ENCODE peak calls at places on chromosomes 13 and 19, in nine cellular contexts. One of them, this sample, is unnamed.

GRCh38 chr13:45278096-45278645 is 62.8 kb downstream of the TPT1 start:
- DNase-seq in activated CD4-positive, CD25-positive, alpha-beta regulatory T cell treated with anti-CD3 and anti-CD28 coated beads, Interleukin-2, amount 50 U/mL, for 16 hours: no peak
- DNase-seq in mesothelial cell of epicardium: no peak
- DNase-seq in posterior cingulate gyrus: no peak
- DNase-seq in amygdala: no peak
- DNase-seq in body of pancreas: no peak
- DNase-seq in type B pancreatic cell: no peak
- DNase-seq in stimulated activated CD8-positive, alpha-beta memory T cell treated with anti-CD3 and anti-CD28 coated beads, Interleukin-7, amount 100 ng/mL, for 1 hour: no peak
- DNase-seq in left colon: no peak
- DNase-seq in this sample: no peak

GRCh38 chr13:101211261-101211660 is 205.0 kb downstream of the NALCN start:
- DNase-seq in mesothelial cell of epicardium: no peak
- DNase-seq in stimulated activated CD8-positive, alpha-beta memory T cell treated with anti-CD3 and anti-CD28 coated beads, Interleukin-7, amount 100 ng/mL, for 1 hour: no peak
- DNase-seq in left colon: no peak
- DNase-seq in body of pancreas: no peak
- DNase-seq in activated CD4-positive, CD25-positive, alpha-beta regulatory T cell treated with anti-CD3 and anti-CD28 coated beads, Interleukin-2, amount 50 U/mL, for 16 hours: no peak
- DNase-seq in type B pancreatic cell: no peak
- DNase-seq in amygdala: no peak
- DNase-seq in posterior cingulate gyrus: no peak
- DNase-seq in this sample: no peak

GRCh38 chr13:35866801-35867200 is 264.4 kb downstream of the DCLK1 start:
- DNase-seq in type B pancreatic cell: no peak
- DNase-seq in amygdala: no peak
- DNase-seq in activated CD4-positive, CD25-positive, alpha-beta regulatory T cell treated with anti-CD3 and anti-CD28 coated beads, Interleukin-2, amount 50 U/mL, for 16 hours: no peak
- DNase-seq in stimulated activated CD8-positive, alpha-beta memory T cell treated with anti-CD3 and anti-CD28 coated beads, Interleukin-7, amount 100 ng/mL, for 1 hour: no peak
- DNase-seq in left colon: no peak
- DNase-seq in posterior cingulate gyrus: no peak
- DNase-seq in body of pancreas: no peak
- DNase-seq in mesothelial cell of epicardium: no peak
- DNase-seq in this sample: no peak

GRCh38 chr13:111981006-111981405 is 85.9 kb upstream of the SOX1 start:
- DNase-seq in activated CD4-positive, CD25-positive, alpha-beta regulatory T cell treated with anti-CD3 and anti-CD28 coated beads, Interleukin-2, amount 50 U/mL, for 16 hours: no peak
- DNase-seq in posterior cingulate gyrus: no peak
- DNase-seq in mesothelial cell of epicardium: no peak
- DNase-seq in stimulated activated CD8-positive, alpha-beta memory T cell treated with anti-CD3 and anti-CD28 coated beads, Interleukin-7, amount 100 ng/mL, for 1 hour: no peak
- DNase-seq in body of pancreas: no peak
- DNase-seq in left colon: no peak
- DNase-seq in amygdala: no peak
- DNase-seq in type B pancreatic cell: peak; percentile 37
- DNase-seq in this sample: no peak

GRCh38 chr13:54183166-54183565 is 1154.6 kb downstream of the OLFM4 start:
- DNase-seq in body of pancreas: no peak
- DNase-seq in activated CD4-positive, CD25-positive, alpha-beta regulatory T cell treated with anti-CD3 and anti-CD28 coated beads, Interleukin-2, amount 50 U/mL, for 16 hours: no peak
- DNase-seq in posterior cingulate gyrus: no peak
- DNase-seq in type B pancreatic cell: no peak
- DNase-seq in amygdala: no peak
- DNase-seq in left colon: no peak
- DNase-seq in mesothelial cell of epicardium: no peak
- DNase-seq in stimulated activated CD8-positive, alpha-beta memory T cell treated with anti-CD3 and anti-CD28 coated beads, Interleukin-7, amount 100 ng/mL, for 1 hour: no peak
- DNase-seq in this sample: no peak

GRCh38 chr13:63425131-63425530 is 2009.5 kb upstream of the PCDH20 start:
- DNase-seq in amygdala: no peak
- DNase-seq in stimulated activated CD8-positive, alpha-beta memory T cell treated with anti-CD3 and anti-CD28 coated beads, Interleukin-7, amount 100 ng/mL, for 1 hour: no peak
- DNase-seq in body of pancreas: no peak
- DNase-seq in left colon: no peak
- DNase-seq in posterior cingulate gyrus: no peak
- DNase-seq in activated CD4-positive, CD25-positive, alpha-beta regulatory T cell treated with anti-CD3 and anti-CD28 coated beads, Interleukin-2, amount 50 U/mL, for 16 hours: no peak
- DNase-seq in type B pancreatic cell: no peak
- DNase-seq in mesothelial cell of epicardium: no peak
- DNase-seq in this sample: no peak

GRCh38 chr19:30556230-30556711 is 184.1 kb downstream of the ZNF536 start:
- DNase-seq in left colon: no peak
- DNase-seq in amygdala: peak; percentile 13
- DNase-seq in activated CD4-positive, CD25-positive, alpha-beta regulatory T cell treated with anti-CD3 and anti-CD28 coated beads, Interleukin-2, amount 50 U/mL, for 16 hours: no peak
- DNase-seq in body of pancreas: no peak
- DNase-seq in stimulated activated CD8-positive, alpha-beta memory T cell treated with anti-CD3 and anti-CD28 coated beads, Interleukin-7, amount 100 ng/mL, for 1 hour: no peak
- DNase-seq in posterior cingulate gyrus: no peak
- DNase-seq in mesothelial cell of epicardium: no peak
- DNase-seq in type B pancreatic cell: no peak
- DNase-seq in this sample: no peak

GRCh38 chr19:49596954-49597702 is 6.1 kb downstream of the PRR12 start:
- DNase-seq in activated CD4-positive, CD25-positive, alpha-beta regulatory T cell treated with anti-CD3 and anti-CD28 coated beads, Interleukin-2, amount 50 U/mL, for 16 hours: no peak
- DNase-seq in posterior cingulate gyrus: no peak
- DNase-seq in mesothelial cell of epicardium: no peak
- DNase-seq in amygdala: no peak
- DNase-seq in left colon: no peak
- DNase-seq in stimulated activated CD8-positive, alpha-beta memory T cell treated with anti-CD3 and anti-CD28 coated beads, Interleukin-7, amount 100 ng/mL, for 1 hour: no peak
- DNase-seq in type B pancreatic cell: no peak
- DNase-seq in body of pancreas: no peak
- DNase-seq in this sample: no peak

GRCh38 chr19:47098608-47099007 is 15.0 kb downstream of the ZC3H4 start:
- DNase-seq in left colon: no peak
- DNase-seq in mesothelial cell of epicardium: no peak
- DNase-seq in posterior cingulate gyrus: peak; percentile 31
- DNase-seq in stimulated activated CD8-positive, alpha-beta memory T cell treated with anti-CD3 and anti-CD28 coated beads, Interleukin-7, amount 100 ng/mL, for 1 hour: no peak
- DNase-seq in body of pancreas: no peak
- DNase-seq in activated CD4-positive, CD25-positive, alpha-beta regulatory T cell treated with anti-CD3 and anti-CD28 coated beads, Interleukin-2, amount 50 U/mL, for 16 hours: no peak
- DNase-seq in amygdala: no peak
- DNase-seq in type B pancreatic cell: no peak
- DNase-seq in this sample: no peak

GRCh38 chr19:9323919-9324583 is at the start of gene ZNF559:
- DNase-seq in mesothelial cell of epicardium: peak; percentile 90
- DNase-seq in type B pancreatic cell: peak; percentile 98
- DNase-seq in stimulated activated CD8-positive, alpha-beta memory T cell treated with anti-CD3 and anti-CD28 coated beads, Interleukin-7, amount 100 ng/mL, for 1 hour: peak; percentile 96
- DNase-seq in left colon: peak; percentile 92
- DNase-seq in body of pancreas: peak; percentile 93
- DNase-seq in posterior cingulate gyrus: peak; percentile 95
- DNase-seq in amygdala: peak; percentile 81
- DNase-seq in activated CD4-positive, CD25-positive, alpha-beta regulatory T cell treated with anti-CD3 and anti-CD28 coated beads, Interleukin-2, amount 50 U/mL, for 16 hours: peak; percentile 95
- DNase-seq in this sample: peak; percentile 95

GRCh38 chr19:3135961-3136683 is at the start of gene GNA15:
- DNase-seq in body of pancreas: peak; percentile 31
- DNase-seq in mesothelial cell of epicardium: no peak
- DNase-seq in stimulated activated CD8-positive, alpha-beta memory T cell treated with anti-CD3 and anti-CD28 coated beads, Interleukin-7, amount 100 ng/mL, for 1 hour: no peak
- DNase-seq in activated CD4-positive, CD25-positive, alpha-beta regulatory T cell treated with anti-CD3 and anti-CD28 coated beads, Interleukin-2, amount 50 U/mL, for 16 hours: no peak
- DNase-seq in type B pancreatic cell: no peak
- DNase-seq in left colon: peak; percentile 65
- DNase-seq in posterior cingulate gyrus: peak; percentile 66
- DNase-seq in amygdala: no peak
- DNase-seq in this sample: no peak

GRCh38 chr13:31418186-31418585 is 218.4 kb downstream of the B3GLCT start:
- DNase-seq in activated CD4-positive, CD25-positive, alpha-beta regulatory T cell treated with anti-CD3 and anti-CD28 coated beads, Interleukin-2, amount 50 U/mL, for 16 hours: no peak
- DNase-seq in stimulated activated CD8-positive, alpha-beta memory T cell treated with anti-CD3 and anti-CD28 coated beads, Interleukin-7, amount 100 ng/mL, for 1 hour: no peak
- DNase-seq in body of pancreas: no peak
- DNase-seq in type B pancreatic cell: no peak
- DNase-seq in amygdala: no peak
- DNase-seq in mesothelial cell of epicardium: no peak
- DNase-seq in posterior cingulate gyrus: no peak
- DNase-seq in left colon: no peak
- DNase-seq in this sample: no peak

GRCh38 chr13:76969488-76970365 is 21.4 kb downstream of the ACOD1 start:
- DNase-seq in amygdala: no peak
- DNase-seq in stimulated activated CD8-positive, alpha-beta memory T cell treated with anti-CD3 and anti-CD28 coated beads, Interleukin-7, amount 100 ng/mL, for 1 hour: no peak
- DNase-seq in mesothelial cell of epicardium: no peak
- DNase-seq in posterior cingulate gyrus: no peak
- DNase-seq in body of pancreas: no peak
- DNase-seq in left colon: no peak
- DNase-seq in activated CD4-positive, CD25-positive, alpha-beta regulatory T cell treated with anti-CD3 and anti-CD28 coated beads, Interleukin-2, amount 50 U/mL, for 16 hours: no peak
- DNase-seq in type B pancreatic cell: no peak
- DNase-seq in this sample: no peak

GRCh38 chr13:98543380-98544104 is 33.4 kb downstream of the STK24 start:
- DNase-seq in mesothelial cell of epicardium: no peak
- DNase-seq in left colon: no peak
- DNase-seq in body of pancreas: no peak
- DNase-seq in posterior cingulate gyrus: no peak
- DNase-seq in activated CD4-positive, CD25-positive, alpha-beta regulatory T cell treated with anti-CD3 and anti-CD28 coated beads, Interleukin-2, amount 50 U/mL, for 16 hours: no peak
- DNase-seq in type B pancreatic cell: no peak
- DNase-seq in stimulated activated CD8-positive, alpha-beta memory T cell treated with anti-CD3 and anti-CD28 coated beads, Interleukin-7, amount 100 ng/mL, for 1 hour: no peak
- DNase-seq in amygdala: no peak
- DNase-seq in this sample: no peak

GRCh38 chr13:107586216-107586615 is 629.1 kb downstream of the LIG4 start:
- DNase-seq in activated CD4-positive, CD25-positive, alpha-beta regulatory T cell treated with anti-CD3 and anti-CD28 coated beads, Interleukin-2, amount 50 U/mL, for 16 hours: no peak
- DNase-seq in amygdala: no peak
- DNase-seq in left colon: no peak
- DNase-seq in posterior cingulate gyrus: no peak
- DNase-seq in body of pancreas: no peak
- DNase-seq in type B pancreatic cell: no peak
- DNase-seq in stimulated activated CD8-positive, alpha-beta memory T cell treated with anti-CD3 and anti-CD28 coated beads, Interleukin-7, amount 100 ng/mL, for 1 hour: no peak
- DNase-seq in mesothelial cell of epicardium: no peak
- DNase-seq in this sample: no peak

GRCh38 chr13:111295896-111296295 is 24.5 kb upstream of the TEX29 start:
- DNase-seq in type B pancreatic cell: no peak
- DNase-seq in left colon: no peak
- DNase-seq in posterior cingulate gyrus: no peak
- DNase-seq in body of pancreas: no peak
- DNase-seq in amygdala: no peak
- DNase-seq in mesothelial cell of epicardium: no peak
- DNase-seq in activated CD4-positive, CD25-positive, alpha-beta regulatory T cell treated with anti-CD3 and anti-CD28 coated beads, Interleukin-2, amount 50 U/mL, for 16 hours: no peak
- DNase-seq in stimulated activated CD8-positive, alpha-beta memory T cell treated with anti-CD3 and anti-CD28 coated beads, Interleukin-7, amount 100 ng/mL, for 1 hour: no peak
- DNase-seq in this sample: no peak

GRCh38 chr19:7852851-7853759 is 21.1 kb downstream of the PRR36 start:
- DNase-seq in left colon: peak; percentile 89
- DNase-seq in amygdala: peak; percentile 20
- DNase-seq in type B pancreatic cell: peak; percentile 88
- DNase-seq in posterior cingulate gyrus: peak; percentile 91
- DNase-seq in mesothelial cell of epicardium: peak; percentile 76
- DNase-seq in body of pancreas: peak; percentile 97
- DNase-seq in activated CD4-positive, CD25-positive, alpha-beta regulatory T cell treated with anti-CD3 and anti-CD28 coated beads, Interleukin-2, amount 50 U/mL, for 16 hours: no peak
- DNase-seq in stimulated activated CD8-positive, alpha-beta memory T cell treated with anti-CD3 and anti-CD28 coated beads, Interleukin-7, amount 100 ng/mL, for 1 hour: peak; percentile 40
- DNase-seq in this sample: peak; percentile 81

GRCh38 chr13:109879338-109879737 is 93.0 kb upstream of the IRS2 start:
- DNase-seq in stimulated activated CD8-positive, alpha-beta memory T cell treated with anti-CD3 and anti-CD28 coated beads, Interleukin-7, amount 100 ng/mL, for 1 hour: no peak
- DNase-seq in amygdala: no peak
- DNase-seq in mesothelial cell of epicardium: no peak
- DNase-seq in type B pancreatic cell: no peak
- DNase-seq in left colon: no peak
- DNase-seq in body of pancreas: no peak
- DNase-seq in activated CD4-positive, CD25-positive, alpha-beta regulatory T cell treated with anti-CD3 and anti-CD28 coated beads, Interleukin-2, amount 50 U/mL, for 16 hours: no peak
- DNase-seq in posterior cingulate gyrus: no peak
- DNase-seq in this sample: no peak

GRCh38 chr13:27043013-27043412 is 128.6 kb downstream of the USP12 start:
- DNase-seq in stimulated activated CD8-positive, alpha-beta memory T cell treated with anti-CD3 and anti-CD28 coated beads, Interleukin-7, amount 100 ng/mL, for 1 hour: no peak
- DNase-seq in posterior cingulate gyrus: peak; percentile 86
- DNase-seq in mesothelial cell of epicardium: no peak
- DNase-seq in body of pancreas: peak; percentile 22
- DNase-seq in activated CD4-positive, CD25-positive, alpha-beta regulatory T cell treated with anti-CD3 and anti-CD28 coated beads, Interleukin-2, amount 50 U/mL, for 16 hours: no peak
- DNase-seq in type B pancreatic cell: no peak
- DNase-seq in left colon: no peak
- DNase-seq in amygdala: peak; percentile 14
- DNase-seq in this sample: peak; percentile 26

GRCh38 chr13:108662528-108662927 is 33.1 kb downstream of the MYO16 start:
- DNase-seq in type B pancreatic cell: no peak
- DNase-seq in activated CD4-positive, CD25-positive, alpha-beta regulatory T cell treated with anti-CD3 and anti-CD28 coated beads, Interleukin-2, amount 50 U/mL, for 16 hours: no peak
- DNase-seq in mesothelial cell of epicardium: no peak
- DNase-seq in stimulated activated CD8-positive, alpha-beta memory T cell treated with anti-CD3 and anti-CD28 coated beads, Interleukin-7, amount 100 ng/mL, for 1 hour: no peak
- DNase-seq in left colon: no peak
- DNase-seq in posterior cingulate gyrus: no peak
- DNase-seq in amygdala: no peak
- DNase-seq in body of pancreas: no peak
- DNase-seq in this sample: no peak

GRCh38 chr13:93690139-93690538 is 463.5 kb downstream of the GPC6 start:
- DNase-seq in body of pancreas: no peak
- DNase-seq in amygdala: no peak
- DNase-seq in mesothelial cell of epicardium: no peak
- DNase-seq in type B pancreatic cell: no peak
- DNase-seq in posterior cingulate gyrus: no peak
- DNase-seq in activated CD4-positive, CD25-positive, alpha-beta regulatory T cell treated with anti-CD3 and anti-CD28 coated beads, Interleukin-2, amount 50 U/mL, for 16 hours: no peak
- DNase-seq in stimulated activated CD8-positive, alpha-beta memory T cell treated with anti-CD3 and anti-CD28 coated beads, Interleukin-7, amount 100 ng/mL, for 1 hour: no peak
- DNase-seq in left colon: no peak
- DNase-seq in this sample: no peak

GRCh38 chr19:38792250-38793111 is 3.5 kb downstream of the LGALS7B start:
- DNase-seq in amygdala: no peak
- DNase-seq in activated CD4-positive, CD25-positive, alpha-beta regulatory T cell treated with anti-CD3 and anti-CD28 coated beads, Interleukin-2, amount 50 U/mL, for 16 hours: no peak
- DNase-seq in posterior cingulate gyrus: no peak
- DNase-seq in type B pancreatic cell: no peak
- DNase-seq in left colon: peak; percentile 45
- DNase-seq in stimulated activated CD8-positive, alpha-beta memory T cell treated with anti-CD3 and anti-CD28 coated beads, Interleukin-7, amount 100 ng/mL, for 1 hour: no peak
- DNase-seq in mesothelial cell of epicardium: no peak
- DNase-seq in body of pancreas: peak; percentile 15
- DNase-seq in this sample: no peak

GRCh38 chr13:74134226-74134776 is at the start of gene KLF12:
- DNase-seq in body of pancreas: peak; percentile 85
- DNase-seq in mesothelial cell of epicardium: peak; percentile 73
- DNase-seq in left colon: peak; percentile 93
- DNase-seq in stimulated activated CD8-positive, alpha-beta memory T cell treated with anti-CD3 and anti-CD28 coated beads, Interleukin-7, amount 100 ng/mL, for 1 hour: peak; percentile 87
- DNase-seq in amygdala: peak; percentile 59
- DNase-seq in posterior cingulate gyrus: peak; percentile 85
- DNase-seq in type B pancreatic cell: peak; percentile 92
- DNase-seq in activated CD4-positive, CD25-positive, alpha-beta regulatory T cell treated with anti-CD3 and anti-CD28 coated beads, Interleukin-2, amount 50 U/mL, for 16 hours: peak; percentile 82
- DNase-seq in this sample: peak; percentile 93

GRCh38 chr19:13610042-13610691 is 103.9 kb upstream of the CACNA1A start:
- DNase-seq in mesothelial cell of epicardium: no peak
- DNase-seq in stimulated activated CD8-positive, alpha-beta memory T cell treated with anti-CD3 and anti-CD28 coated beads, Interleukin-7, amount 100 ng/mL, for 1 hour: no peak
- DNase-seq in type B pancreatic cell: no peak
- DNase-seq in posterior cingulate gyrus: no peak
- DNase-seq in amygdala: no peak
- DNase-seq in body of pancreas: peak; percentile 45
- DNase-seq in left colon: no peak
- DNase-seq in activated CD4-positive, CD25-positive, alpha-beta regulatory T cell treated with anti-CD3 and anti-CD28 coated beads, Interleukin-2, amount 50 U/mL, for 16 hours: no peak
- DNase-seq in this sample: no peak

GRCh38 chr19:41325947-41326706 is 16.2 kb downstream of the CCDC97 start:
- DNase-seq in posterior cingulate gyrus: peak; percentile 84
- DNase-seq in body of pancreas: peak; percentile 41
- DNase-seq in amygdala: peak; percentile 7
- DNase-seq in activated CD4-positive, CD25-positive, alpha-beta regulatory T cell treated with anti-CD3 and anti-CD28 coated beads, Interleukin-2, amount 50 U/mL, for 16 hours: no peak
- DNase-seq in stimulated activated CD8-positive, alpha-beta memory T cell treated with anti-CD3 and anti-CD28 coated beads, Interleukin-7, amount 100 ng/mL, for 1 hour: no peak
- DNase-seq in left colon: no peak
- DNase-seq in mesothelial cell of epicardium: no peak
- DNase-seq in type B pancreatic cell: no peak
- DNase-seq in this sample: peak; percentile 40

GRCh38 chr19:6359517-6359916 is 1.8 kb upstream of the CLPP start:
- DNase-seq in amygdala: no peak
- DNase-seq in left colon: no peak
- DNase-seq in type B pancreatic cell: no peak
- DNase-seq in body of pancreas: no peak
- DNase-seq in stimulated activated CD8-positive, alpha-beta memory T cell treated with anti-CD3 and anti-CD28 coated beads, Interleukin-7, amount 100 ng/mL, for 1 hour: no peak
- DNase-seq in posterior cingulate gyrus: no peak
- DNase-seq in activated CD4-positive, CD25-positive, alpha-beta regulatory T cell treated with anti-CD3 and anti-CD28 coated beads, Interleukin-2, amount 50 U/mL, for 16 hours: no peak
- DNase-seq in mesothelial cell of epicardium: no peak
- DNase-seq in this sample: no peak

GRCh38 chr13:101649490-101650126 is 197.1 kb downstream of the ITGBL1 start:
- DNase-seq in mesothelial cell of epicardium: no peak
- DNase-seq in amygdala: no peak
- DNase-seq in type B pancreatic cell: no peak
- DNase-seq in body of pancreas: no peak
- DNase-seq in left colon: no peak
- DNase-seq in activated CD4-positive, CD25-positive, alpha-beta regulatory T cell treated with anti-CD3 and anti-CD28 coated beads, Interleukin-2, amount 50 U/mL, for 16 hours: no peak
- DNase-seq in posterior cingulate gyrus: no peak
- DNase-seq in stimulated activated CD8-positive, alpha-beta memory T cell treated with anti-CD3 and anti-CD28 coated beads, Interleukin-7, amount 100 ng/mL, for 1 hour: no peak
- DNase-seq in this sample: no peak

GRCh38 chr13:44904982-44905381 is 84.3 kb downstream of the NUFIP1 start:
- DNase-seq in mesothelial cell of epicardium: no peak
- DNase-seq in stimulated activated CD8-positive, alpha-beta memory T cell treated with anti-CD3 and anti-CD28 coated beads, Interleukin-7, amount 100 ng/mL, for 1 hour: no peak
- DNase-seq in amygdala: no peak
- DNase-seq in posterior cingulate gyrus: no peak
- DNase-seq in activated CD4-positive, CD25-positive, alpha-beta regulatory T cell treated with anti-CD3 and anti-CD28 coated beads, Interleukin-2, amount 50 U/mL, for 16 hours: no peak
- DNase-seq in left colon: peak; percentile 46
- DNase-seq in body of pancreas: peak; percentile 50
- DNase-seq in type B pancreatic cell: no peak
- DNase-seq in this sample: no peak

This sample was measured in BE2C.